ENCODE peak calls at places on chromosome 3, in seven cellular contexts. One of them, this sample, is unnamed.
A peak's percentile ranks its signal among the peaks of the same experiment; 100 is the strongest.

GRCh38 chr3:188553569-188553968 is 399.6 kb downstream of the LPP start:
- DNase-seq in ovary: no peak
- DNase-seq in A549: no peak
- DNase-seq in body of pancreas: no peak
- DNase-seq in osteoblast: peak; percentile 50
- DNase-seq in testis: no peak
- DNase-seq in kidney: no peak
- DNase-seq in this sample: no peak

GRCh38 chr3:153848701-153849100 is 272.5 kb upstream of the ARHGEF26 start:
- DNase-seq in ovary: no peak
- DNase-seq in A549: no peak
- DNase-seq in body of pancreas: no peak
- DNase-seq in osteoblast: no peak
- DNase-seq in testis: no peak
- DNase-seq in kidney: no peak
- DNase-seq in this sample: no peak

GRCh38 chr3:66577804-66578203 is 77.0 kb upstream of the LRIG1 start:
- DNase-seq in ovary: no peak
- DNase-seq in A549: no peak
- DNase-seq in body of pancreas: no peak
- DNase-seq in osteoblast: no peak
- DNase-seq in testis: no peak
- DNase-seq in kidney: no peak
- DNase-seq in this sample: no peak

GRCh38 chr3:133490468-133491351 is 82.8 kb upstream of the CDV3 start:
- DNase-seq in ovary: no peak
- DNase-seq in A549: no peak
- DNase-seq in body of pancreas: no peak
- DNase-seq in osteoblast: no peak
- DNase-seq in testis: no peak
- DNase-seq in kidney: no peak
- DNase-seq in this sample: no peak

GRCh38 chr3:18633002-18633401 is 207.9 kb upstream of the SATB1 start:
- DNase-seq in ovary: no peak
- DNase-seq in A549: no peak
- DNase-seq in body of pancreas: no peak
- DNase-seq in osteoblast: no peak
- DNase-seq in testis: no peak
- DNase-seq in kidney: no peak
- DNase-seq in this sample: no peak

GRCh38 chr3:146838221-146838620 is 233.1 kb upstream of the PLSCR5 start:
- DNase-seq in ovary: no peak
- DNase-seq in A549: no peak
- DNase-seq in body of pancreas: no peak
- DNase-seq in osteoblast: no peak
- DNase-seq in testis: no peak
- DNase-seq in kidney: no peak
- DNase-seq in this sample: no peak

GRCh38 chr3:43770426-43771103 is 79.8 kb downstream of the ABHD5 start:
- DNase-seq in ovary: peak; percentile 56
- DNase-seq in A549: peak; percentile 56
- DNase-seq in body of pancreas: peak; percentile 82
- DNase-seq in osteoblast: no peak
- DNase-seq in testis: peak; percentile 79
- DNase-seq in kidney: peak; percentile 76
- DNase-seq in this sample: no peak

GRCh38 chr3:124995460-124995994 is 60.3 kb downstream of the HEG1 start:
- DNase-seq in ovary: peak; percentile 69
- DNase-seq in A549: peak; percentile 56
- DNase-seq in body of pancreas: peak; percentile 55
- DNase-seq in osteoblast: no peak
- DNase-seq in testis: peak; percentile 65
- DNase-seq in kidney: no peak
- DNase-seq in this sample: no peak

GRCh38 chr3:125116311-125117069 is 60.7 kb upstream of the HEG1 start:
- DNase-seq in ovary: no peak
- DNase-seq in A549: no peak
- DNase-seq in body of pancreas: peak; percentile 40
- DNase-seq in osteoblast: peak; percentile 81
- DNase-seq in testis: peak; percentile 69
- DNase-seq in kidney: no peak
- DNase-seq in this sample: peak; percentile 83

GRCh38 chr3:62622553-62623174 is 249.3 kb upstream of the FEZF2 start:
- DNase-seq in ovary: peak; percentile 18
- DNase-seq in A549: peak; percentile 12
- DNase-seq in body of pancreas: no peak
- DNase-seq in osteoblast: peak; percentile 86
- DNase-seq in testis: peak; percentile 26
- DNase-seq in kidney: no peak
- DNase-seq in this sample: no peak

GRCh38 chr3:13332158-13332557 is 88.0 kb downstream of the NUP210 start:
- DNase-seq in ovary: no peak
- DNase-seq in A549: no peak
- DNase-seq in body of pancreas: peak; percentile 88
- DNase-seq in osteoblast: no peak
- DNase-seq in testis: no peak
- DNase-seq in kidney: no peak
- DNase-seq in this sample: no peak

GRCh38 chr3:13332740-13333139 is 87.4 kb downstream of the NUP210 start:
- DNase-seq in ovary: no peak
- DNase-seq in A549: no peak
- DNase-seq in body of pancreas: peak; percentile 79
- DNase-seq in osteoblast: no peak
- DNase-seq in testis: no peak
- DNase-seq in kidney: no peak
- DNase-seq in this sample: no peak

GRCh38 chr3:13335062-13335461 is 85.1 kb downstream of the NUP210 start:
- DNase-seq in ovary: no peak
- DNase-seq in A549: no peak
- DNase-seq in body of pancreas: peak; percentile 45
- DNase-seq in osteoblast: no peak
- DNase-seq in testis: no peak
- DNase-seq in kidney: no peak
- DNase-seq in this sample: no peak

GRCh38 chr3:13335503-13335902 is 84.6 kb downstream of the NUP210 start:
- DNase-seq in ovary: no peak
- DNase-seq in A549: no peak
- DNase-seq in body of pancreas: no peak
- DNase-seq in osteoblast: no peak
- DNase-seq in testis: no peak
- DNase-seq in kidney: no peak
- DNase-seq in this sample: no peak

GRCh38 chr3:13333236-13333897 is 86.8 kb downstream of the NUP210 start:
- DNase-seq in ovary: no peak
- DNase-seq in A549: no peak
- DNase-seq in body of pancreas: no peak
- DNase-seq in osteoblast: no peak
- DNase-seq in testis: no peak
- DNase-seq in kidney: no peak
- DNase-seq in this sample: no peak
- H3K4me1 ChIP-seq in ovary: no peaks in the 10 kb centered on the region
- H3K4me1 ChIP-seq in A549: peaks cover 4% of the 10 kb centered on the region
- H3K4me1 ChIP-seq in body of pancreas: peaks cover 23% of the 10 kb centered on the region
- H3K4me1 ChIP-seq in osteoblast: no peaks in the 10 kb centered on the region
- H3K4me1 ChIP-seq in testis: no peaks in the 10 kb centered on the region
- H3K4me1 ChIP-seq in kidney: no peaks in the 10 kb centered on the region
- H3K4me1 ChIP-seq in this sample: no peaks in the 10 kb centered on the region

GRCh38 chr3:131454501-131454900 is 48.3 kb downstream of the MRPL3 start:
- DNase-seq in ovary: no peak
- DNase-seq in A549: no peak
- DNase-seq in body of pancreas: no peak
- DNase-seq in osteoblast: no peak
- DNase-seq in testis: no peak
- DNase-seq in kidney: no peak
- DNase-seq in this sample: no peak

GRCh38 chr3:131458653-131459052 is 44.1 kb downstream of the MRPL3 start:
- DNase-seq in ovary: no peak
- DNase-seq in A549: no peak
- DNase-seq in body of pancreas: no peak
- DNase-seq in osteoblast: no peak
- DNase-seq in testis: no peak
- DNase-seq in kidney: no peak
- DNase-seq in this sample: no peak

GRCh38 chr3:131453536-131453935 is 49.2 kb downstream of the MRPL3 start:
- DNase-seq in ovary: no peak
- DNase-seq in A549: no peak
- DNase-seq in body of pancreas: no peak
- DNase-seq in osteoblast: no peak
- DNase-seq in testis: no peak
- DNase-seq in kidney: no peak
- DNase-seq in this sample: no peak
- H3K4me1 ChIP-seq in ovary: peaks cover 2% of the 10 kb centered on the region
- H3K4me1 ChIP-seq in A549: peaks cover 10% of the 10 kb centered on the region
- H3K4me1 ChIP-seq in body of pancreas: no peaks in the 10 kb centered on the region
- H3K4me1 ChIP-seq in osteoblast: no peaks in the 10 kb centered on the region
- H3K4me1 ChIP-seq in testis: peaks cover 8% of the 10 kb centered on the region
- H3K4me1 ChIP-seq in kidney: no peaks in the 10 kb centered on the region
- H3K4me1 ChIP-seq in this sample: no peaks in the 10 kb centered on the region

DNA sequence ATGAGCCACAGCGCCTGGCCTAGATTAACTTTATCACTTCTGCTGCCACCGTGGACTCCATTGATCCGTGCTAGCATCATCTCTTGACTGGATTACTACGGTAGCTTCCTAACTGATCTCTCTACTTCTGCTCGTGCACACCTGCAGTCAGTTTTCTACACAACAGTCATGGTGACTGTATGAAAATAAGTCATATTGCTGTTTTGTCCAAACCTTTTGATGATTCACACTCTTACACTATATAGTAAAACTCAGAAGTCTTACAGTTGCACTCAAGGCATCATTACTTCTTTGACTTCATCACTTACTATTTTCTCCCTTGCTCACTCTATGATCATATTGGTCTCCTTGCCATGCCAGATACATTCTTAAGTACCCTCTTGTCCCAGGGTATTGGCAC is 10.1 kb downstream of the PDCD6IP start:
- DNase-seq in ovary: no peak
- DNase-seq in A549: no peak
- DNase-seq in body of pancreas: no peak
- DNase-seq in osteoblast: no peak
- DNase-seq in testis: no peak
- DNase-seq in kidney: no peak
- DNase-seq in this sample: no peak
- H3K4me1 ChIP-seq in ovary: peaks cover 3% of the 10 kb centered on the region
- H3K4me1 ChIP-seq in A549: peaks cover 30% of the 10 kb centered on the region
- H3K4me1 ChIP-seq in body of pancreas: peaks cover 45% of the 10 kb centered on the region
- H3K4me1 ChIP-seq in osteoblast: peaks cover 3% of the 10 kb centered on the region
- H3K4me1 ChIP-seq in testis: peaks cover 22% of the 10 kb centered on the region
- H3K4me1 ChIP-seq in kidney: peaks cover 6% of the 10 kb centered on the region
- H3K4me1 ChIP-seq in this sample: no peaks in the 10 kb centered on the region

DNA sequence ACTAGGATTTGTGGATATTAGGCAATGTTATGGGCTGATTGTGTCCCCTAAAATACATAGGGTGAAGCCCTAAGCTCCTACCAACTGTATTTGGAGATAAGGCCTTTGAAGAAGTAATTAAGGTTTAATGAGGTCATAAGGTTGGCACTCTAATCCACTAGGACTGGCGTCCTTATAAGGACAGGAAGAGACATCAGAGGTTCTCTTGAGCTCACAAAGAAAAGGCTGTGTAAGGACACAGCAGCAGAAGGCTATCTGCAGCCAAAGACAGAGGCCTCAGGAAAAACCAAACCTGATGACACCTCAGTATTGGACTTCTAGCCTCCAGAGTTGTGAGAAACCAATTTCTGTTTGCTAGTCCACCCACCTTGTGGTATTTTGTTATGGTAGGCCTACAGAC is 416.7 kb downstream of the ZBTB20 start:
- DNase-seq in ovary: no peak
- DNase-seq in A549: no peak
- DNase-seq in body of pancreas: no peak
- DNase-seq in osteoblast: no peak
- DNase-seq in testis: no peak
- DNase-seq in kidney: no peak
- DNase-seq in this sample: no peak
- H3K4me1 ChIP-seq in ovary: no peaks in the 10 kb centered on the region
- H3K4me1 ChIP-seq in A549: no peaks in the 10 kb centered on the region
- H3K4me1 ChIP-seq in body of pancreas: no peaks in the 10 kb centered on the region
- H3K4me1 ChIP-seq in osteoblast: no peaks in the 10 kb centered on the region
- H3K4me1 ChIP-seq in testis: no peaks in the 10 kb centered on the region
- H3K4me1 ChIP-seq in kidney: peaks cover 7% of the 10 kb centered on the region
- H3K4me1 ChIP-seq in this sample: no peaks in the 10 kb centered on the region

GRCh38 chr3:5144316-5144994 is 22.4 kb downstream of the ARL8B start:
- DNase-seq in ovary: no peak
- DNase-seq in A549: no peak
- DNase-seq in body of pancreas: no peak
- DNase-seq in osteoblast: no peak
- DNase-seq in testis: no peak
- DNase-seq in kidney: no peak
- DNase-seq in this sample: no peak

GRCh38 chr3:5140230-5140621 is 18.1 kb downstream of the ARL8B start:
- DNase-seq in ovary: no peak
- DNase-seq in A549: no peak
- DNase-seq in body of pancreas: no peak
- DNase-seq in osteoblast: no peak
- DNase-seq in testis: no peak
- DNase-seq in kidney: no peak
- DNase-seq in this sample: no peak

GRCh38 chr3:5141760-5142159 is 19.7 kb downstream of the ARL8B start:
- DNase-seq in ovary: no peak
- DNase-seq in A549: no peak
- DNase-seq in body of pancreas: no peak
- DNase-seq in osteoblast: no peak
- DNase-seq in testis: no peak
- DNase-seq in kidney: no peak
- DNase-seq in this sample: no peak

GRCh38 chr3:5145120-5145519 is 23.0 kb downstream of the ARL8B start:
- DNase-seq in ovary: no peak
- DNase-seq in A549: no peak
- DNase-seq in body of pancreas: no peak
- DNase-seq in osteoblast: no peak
- DNase-seq in testis: no peak
- DNase-seq in kidney: no peak
- DNase-seq in this sample: no peak

GRCh38 chr3:5143459-5143858 is 21.4 kb downstream of the ARL8B start:
- DNase-seq in ovary: no peak
- DNase-seq in A549: no peak
- DNase-seq in body of pancreas: no peak
- DNase-seq in osteoblast: no peak
- DNase-seq in testis: no peak
- DNase-seq in kidney: no peak
- DNase-seq in this sample: no peak
- H3K4me1 ChIP-seq in ovary: peaks cover 7% of the 10 kb centered on the region
- H3K4me1 ChIP-seq in A549: peaks cover 13% of the 10 kb centered on the region
- H3K4me1 ChIP-seq in body of pancreas: peaks cover 34% of the 10 kb centered on the region
- H3K4me1 ChIP-seq in osteoblast: peaks cover 15% of the 10 kb centered on the region
- H3K4me1 ChIP-seq in testis: peaks cover 11% of the 10 kb centered on the region
- H3K4me1 ChIP-seq in kidney: peaks cover 20% of the 10 kb centered on the region
- H3K4me1 ChIP-seq in this sample: no peaks in the 10 kb centered on the region

This sample was measured in breast epithelium.